ENCODE peak calls at places on chromosomes 11 and 22, in nine cellular contexts. J is endothelial cell, U is fibroblast of lung, R is GM12864, G is body of pancreas, L is ascending aorta, Q is GM20000, B is colonic mucosa, K is AG09309. S is an unnamed sample.

GRCh38 chr22:49238181-49239141 is 589.2 kb downstream of the BRD1 start:
- DNase-seq in K (no peak), Q (no peak), J (no peak), B (no peak), L (no peak), G (no peak), R (no peak), U (no peak), S (peak; percentile 66)

GRCh38 chr22:39522567-39523300 is 2.4 kb downstream of the ATF4 start:
- DNase-seq in G (peak; percentile 62), Q (no peak), R (no peak), J (no peak), U (peak; percentile 71), L (no peak), K (peak; percentile 31), B (peak; percentile 70), S (no peak)

GRCh38 chr11:16893456-16894076 is 120.6 kb downstream of the PLEKHA7 start:
- DNase-seq in B (no peak), Q (no peak), U (no peak), J (no peak), G (peak; percentile 37), K (no peak), R (no peak), L (no peak), S (no peak)

GRCh38 chr11:67996622-67997459 is 7.1 kb downstream of the UNC93B1 start:
- DNase-seq in Q (no peak), J (peak; percentile 77), B (peak; percentile 96), U (peak; percentile 46), R (no peak), K (no peak), L (no peak), G (peak; percentile 68), S (no peak)

GRCh38 chr11:70952171-70952570 is 300.2 kb downstream of the SHANK2 start:
- DNase-seq in Q (no peak), U (no peak), L (no peak), K (no peak), G (no peak), B (no peak), J (no peak), R (no peak), S (no peak)

GRCh38 chr11:20351151-20351550 is 12.4 kb upstream of the HTATIP2 start:
- DNase-seq in K (no peak), J (no peak), U (no peak), L (no peak), Q (no peak), B (no peak), G (no peak), R (no peak), S (no peak)

GRCh38 chr11:122108192-122108799 is 7.7 kb downstream of the BLID start:
- DNase-seq in B (peak; percentile 45), K (no peak), U (peak; percentile 78), G (peak; percentile 22), L (no peak), J (peak; percentile 54), Q (peak; percentile 9), R (peak; percentile 15), S (no peak)

GRCh38 chr11:20022363-20023081 is 137.8 kb downstream of the DBX1 start:
- DNase-seq in L (no peak), K (no peak), Q (peak; percentile 13), R (no peak), U (peak; percentile 78), B (no peak), G (peak; percentile 33), J (peak; percentile 36), S (no peak)

GRCh38 chr11:2746401-2747230 is 46.8 kb upstream of the KCNQ1OT1 start:
- DNase-seq in K (no peak), J (no peak), G (no peak), B (no peak), U (no peak), R (no peak), L (no peak), Q (no peak), S (no peak)

GRCh38 chr22:30420401-30421178 is 5.0 kb upstream of the MTFP1 start:
- DNase-seq in B (no peak), R (no peak), J (no peak), Q (no peak), U (peak; percentile 64), L (no peak), G (no peak), K (peak; percentile 59), S (no peak)

GRCh38 chr11:86606270-86606848 is 66.1 kb downstream of the ME3 start:
- DNase-seq in B (no peak), R (no peak), G (no peak), K (no peak), L (no peak), J (no peak), U (no peak), Q (no peak), S (no peak)

GRCh38 chr22:31635638-31636306 is 26.2 kb downstream of the PISD start:
- DNase-seq in J (no peak), G (no peak), L (no peak), K (no peak), U (no peak), R (no peak), Q (no peak), B (no peak), S (no peak)

GRCh38 chr11:43686207-43686606 is 5.7 kb downstream of the HSD17B12 start:
- DNase-seq in L (no peak), K (no peak), R (no peak), G (no peak), U (no peak), J (no peak), Q (no peak), B (no peak), S (no peak)

GRCh38 chr11:43689167-43689566 is 8.6 kb downstream of the HSD17B12 start:
- DNase-seq in Q (no peak), U (no peak), G (no peak), B (no peak), R (no peak), L (no peak), J (no peak), K (no peak), S (no peak)

GRCh38 chr11:43687120-43687791 is 6.7 kb downstream of the HSD17B12 start:
- DNase-seq in B (peak; percentile 21), K (no peak), L (peak; percentile 13), J (peak; percentile 33), Q (no peak), G (no peak), U (peak; percentile 80), R (no peak), S (no peak)

GRCh38 chr11:43681543-43681942 is 1.0 kb downstream of the HSD17B12 start:
- DNase-seq in G (no peak), L (no peak), B (no peak), K (no peak), R (no peak), U (peak; percentile 52), Q (no peak), J (no peak), S (no peak)

DNA sequence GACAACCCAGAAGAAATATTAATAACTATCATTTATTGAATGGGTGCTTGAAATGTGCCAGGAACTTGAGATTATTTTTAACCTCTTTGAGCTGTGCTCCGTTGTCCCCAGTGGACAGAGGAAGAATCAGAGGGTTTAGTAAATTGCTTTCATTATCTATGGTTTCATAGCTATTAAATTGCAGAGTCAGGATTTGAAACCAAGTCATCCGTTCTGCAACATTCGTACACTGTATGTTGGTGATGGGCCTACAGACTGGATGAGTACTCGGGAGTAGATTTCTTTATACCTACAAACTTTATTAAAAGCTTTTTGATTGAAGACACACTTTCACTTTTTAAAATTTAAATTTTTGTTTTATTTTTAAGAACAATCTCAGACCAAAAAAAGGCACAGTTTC is 4.9 kb downstream of the HSD17B12 start:
- DNase-seq in U (peak; percentile 13), G (no peak), K (no peak), B (no peak), J (no peak), R (no peak), Q (no peak), L (no peak), S (no peak)
- TF ChIP-seq CTCF in U (peak; percentile 14), G (no peak), K (no peak), B (no peak), J (no peak), R (peak; percentile 4), Q (no peak), L (no peak), S (peak; percentile 51)

DNA sequence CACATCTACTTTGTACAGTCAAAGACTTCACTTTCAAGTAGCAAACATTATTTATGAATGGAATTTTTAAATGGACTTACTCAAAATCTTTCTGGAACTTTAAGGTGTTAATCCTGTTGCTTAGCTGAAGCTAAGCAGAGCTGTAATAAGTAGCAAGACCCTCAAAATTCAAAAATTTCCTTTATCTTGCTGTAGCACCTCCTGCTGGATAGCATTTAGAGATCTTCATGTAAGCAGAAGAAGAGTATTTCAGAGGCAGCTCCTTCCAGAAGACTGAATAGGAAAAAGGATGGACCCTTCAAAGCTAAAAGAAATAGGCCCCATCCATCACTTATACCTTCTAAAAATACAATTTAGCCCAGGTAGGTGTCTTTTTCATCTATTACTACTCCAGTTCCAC is 3.4 kb downstream of the PHF21A start:
- DNase-seq in J (no peak), K (no peak), Q (no peak), R (no peak), B (no peak), L (no peak), U (peak; percentile 31), G (no peak), S (no peak)
- TF ChIP-seq CTCF in J (no peak), K (peak; percentile 12), Q (no peak), R (peak; percentile 33), B (no peak), L (no peak), U (peak; percentile 40), G (no peak), S (peak; percentile 57)

GRCh38 chr11:119371067-119371601 is 10.4 kb downstream of the USP2 start:
- DNase-seq in R (no peak), B (no peak), K (no peak), G (no peak), U (no peak), Q (no peak), L (no peak), J (no peak), S (no peak)

GRCh38 chr11:119372260-119373058 is 9.0 kb downstream of the USP2 start:
- DNase-seq in L (no peak), R (no peak), Q (no peak), U (no peak), G (no peak), J (no peak), B (no peak), K (no peak), S (no peak)

GRCh38 chr11:119373059-119373875 is 8.2 kb downstream of the USP2 start:
- DNase-seq in G (no peak), U (no peak), K (no peak), R (no peak), L (no peak), B (no peak), Q (no peak), J (no peak), S (no peak)

GRCh38 chr11:119370486-119371046 is 10.9 kb downstream of the USP2 start:
- DNase-seq in Q (no peak), B (peak; percentile 66), U (no peak), K (no peak), J (no peak), R (no peak), L (no peak), G (no peak), S (no peak)

GRCh38 chr11:119371778-119372182 is 9.7 kb downstream of the USP2 start:
- DNase-seq in R (no peak), B (no peak), L (no peak), K (no peak), U (no peak), J (no peak), G (no peak), Q (no peak), S (no peak)
- TF ChIP-seq CTCF in R (peak; percentile 30), B (no peak), L (no peak), K (peak; percentile 5), U (no peak), J (peak; percentile 13), G (peak; percentile 6), Q (no peak), S (no peak)

GRCh38 chr11:1048375-1049070 is 12.0 kb upstream of the MUC6 start:
- DNase-seq in G (no peak), K (no peak), J (no peak), L (no peak), B (no peak), Q (no peak), U (no peak), R (no peak), S (no peak)
- TF ChIP-seq CTCF in G (no peak), K (no peak), J (no peak), L (no peak), B (no peak), Q (no peak), U (no peak), R (no peak), S (no peak)

S was measured in type B pancreatic cell.